ENCODE peak calls at places on chromosomes 3 and 15, in eight cellular contexts. Y is GM23248, S is neural progenitor cell, J is hepatocyte, Q is GM23338, D is PC-3, W is SK-N-SH, V is HCT116. M is an unnamed sample.

GRCh38 chr15:36373549-36373948 is 205.9 kb upstream of the CDIN1 start:
- DNase-seq in Y (no peak), S (no peak), J (no peak), Q (no peak), D (peak), W (no peak), V (peak), M (no peak)

GRCh38 chr3:119376758-119377157 is 82.6 kb downstream of the ARHGAP31 start:
- DNase-seq in Y (peak), S (no peak), J (no peak), Q (no peak), D (no peak), W (no peak), V (no peak), M (no peak)

GRCh38 chr3:57004154-57004730 is 56.2 kb upstream of the SPATA12 start:
- DNase-seq in Y (no peak), S (no peak), J (no peak), Q (no peak), D (no peak), W (peak), V (no peak), M (no peak)

GRCh38 chr3:31253782-31254181 is 278.9 kb upstream of the STT3B start:
- DNase-seq in Y (no peak), S (no peak), J (no peak), Q (no peak), D (no peak), W (no peak), V (no peak), M (no peak)

GRCh38 chr15:40379853-40380252 is 2.7 kb upstream of the KNSTRN start:
- DNase-seq in Y (peak), S (no peak), J (peak), Q (no peak), D (peak), W (no peak), V (peak), M (no peak)

GRCh38 chr15:77410701-77411613 is 8.9 kb downstream of the PEAK1 start:
- DNase-seq in Y (no peak), S (no peak), J (no peak), Q (no peak), D (no peak), W (no peak), V (no peak), M (no peak)

GRCh38 chr3:12969487-12969886 is 103.7 kb downstream of the IQSEC1 start:
- DNase-seq in Y (no peak), S (peak), J (peak), Q (no peak), D (no peak), W (no peak), V (no peak), M (no peak)

GRCh38 chr3:193211984-193212383 is 29.0 kb upstream of the PLAAT1 start:
- DNase-seq in Y (no peak), S (no peak), J (no peak), Q (no peak), D (no peak), W (no peak), V (no peak), M (no peak)

GRCh38 chr3:47716656-47717055 is 65.0 kb downstream of the SMARCC1 start:
- DNase-seq in Y (no peak), S (no peak), J (no peak), Q (no peak), D (no peak), W (no peak), V (no peak), M (no peak)

GRCh38 chr3:126524429-126524988 is 554 bp downstream of the CHST13 start:
- DNase-seq in Y (peak), S (no peak), J (peak), Q (no peak), D (no peak), W (peak), V (no peak), M (no peak)

GRCh38 chr3:157417247-157417646 is 19.4 kb upstream of the PTX3 start:
- DNase-seq in Y (no peak), S (no peak), J (peak), Q (no peak), D (peak), W (no peak), V (no peak), M (no peak)

GRCh38 chr3:17742837-17743659 is 617 bp upstream of the TBC1D5 start:
- DNase-seq in Y (no peak), S (no peak), J (no peak), Q (no peak), D (no peak), W (peak), V (no peak), M (no peak)

GRCh38 chr3:17741621-17742091 is 775 bp downstream of the TBC1D5 start:
- DNase-seq in Y (no peak), S (no peak), J (no peak), Q (no peak), D (no peak), W (peak), V (no peak), M (no peak)

GRCh38 chr3:17742092-17742836 is at the start of gene TBC1D5:
- DNase-seq in Y (peak), S (peak), J (peak), Q (peak), D (peak), W (peak), V (peak), M (peak)

GRCh38 chr3:17738921-17739320 is 3.5 kb downstream of the TBC1D5 start:
- DNase-seq in Y (no peak), S (no peak), J (no peak), Q (no peak), D (no peak), W (no peak), V (no peak), M (no peak)

GRCh38 chr3:17740703-17741102 is 1.7 kb downstream of the TBC1D5 start:
- DNase-seq in Y (peak), S (no peak), J (peak), Q (no peak), D (peak), W (peak), V (no peak), M (peak)
- H2AFZ ChIP-seq in Y (peak), S (no peak), J (peak), Q (no peak), D (no peak), W (peak), V (no peak), M (peak)

GRCh38 chr15:47337836-47338235 is 379.5 kb upstream of the SEMA6D start:
- DNase-seq in Y (no peak), S (no peak), J (no peak), Q (no peak), D (no peak), W (no peak), V (no peak), M (no peak)
- TF ChIP-seq EZH2phosphoT487 in Y (no peak), S (no peak), J (no peak), Q (no peak), D (no peak), W (no peak), V (no peak), M (no peak)

GRCh38 chr3:38648659-38649499 is 608 bp downstream of the SCN5A start:
- DNase-seq in Y (no peak), S (no peak), J (no peak), Q (peak), D (no peak), W (peak), V (no peak), M (no peak)

GRCh38 chr3:38648024-38648658 is 1.3 kb downstream of the SCN5A start:
- DNase-seq in Y (no peak), S (no peak), J (no peak), Q (no peak), D (no peak), W (peak), V (no peak), M (no peak)

GRCh38 chr3:38650248-38650940 is 907 bp upstream of the SCN5A start:
- DNase-seq in Y (peak), S (no peak), J (no peak), Q (no peak), D (no peak), W (peak), V (no peak), M (no peak)

GRCh38 chr3:38651153-38651789 is 1.8 kb upstream of the SCN5A start:
- DNase-seq in Y (peak), S (peak), J (peak), Q (peak), D (peak), W (peak), V (peak), M (peak)

DNA sequence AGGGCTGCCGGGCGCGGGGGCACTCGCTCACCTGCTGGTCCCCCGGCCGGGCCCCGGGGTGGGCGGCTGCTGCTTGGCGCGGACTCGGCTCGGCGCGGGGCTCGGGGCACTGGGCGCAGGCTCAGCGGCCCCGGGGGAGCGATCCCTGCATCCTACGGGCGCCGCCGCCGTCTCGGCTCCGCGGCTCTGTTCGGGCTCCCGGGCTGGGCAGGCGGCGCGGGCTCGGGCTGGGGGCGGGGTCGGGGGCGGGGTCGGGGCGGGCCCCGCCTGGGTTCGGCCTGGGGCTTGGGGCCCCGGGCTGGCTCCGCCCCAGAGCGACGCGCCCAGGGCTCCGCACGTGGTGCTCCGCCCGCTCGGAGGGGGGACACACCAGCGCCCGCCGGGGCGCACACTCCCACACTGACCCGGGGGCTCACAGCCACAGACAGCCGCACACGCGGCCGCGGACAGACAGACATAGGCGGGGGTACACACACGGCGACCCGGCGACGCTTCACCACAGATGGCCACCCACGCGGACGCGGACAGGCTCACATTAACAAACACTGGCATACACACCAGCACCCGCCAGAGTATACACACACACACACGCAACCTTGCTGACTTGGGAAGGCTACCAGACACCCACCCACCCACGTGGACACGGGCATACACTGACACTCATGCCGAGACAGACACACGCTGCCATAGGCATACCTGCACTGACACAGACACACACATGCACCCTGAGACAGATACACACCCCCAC is at the start of gene SCN5A:
- DNase-seq in Y (peak), S (peak), J (peak), Q (peak), D (peak), W (peak), V (no peak), M (no peak)
- H2AFZ ChIP-seq in Y (peak), S (peak), J (peak), Q (peak), D (peak), W (peak), V (peak), M (no peak)

GRCh38 chr3:25940935-25941334 is 151.0 kb downstream of the OXSM start:
- DNase-seq in Y (no peak), S (no peak), J (no peak), Q (no peak), D (no peak), W (no peak), V (no peak), M (no peak)
- TF ChIP-seq EZH2phosphoT487 in Y (no peak), S (no peak), J (no peak), Q (no peak), D (no peak), W (no peak), V (no peak), M (no peak)

GRCh38 chr15:92656089-92656488 is 514 bp upstream of the FAM174B start:
- DNase-seq in Y (no peak), S (peak), J (no peak), Q (no peak), D (no peak), W (no peak), V (no peak), M (no peak)
- H2AFZ ChIP-seq in Y (peak), S (peak), J (peak), Q (peak), D (peak), W (no peak), V (no peak), M (no peak)

GRCh38 chr3:52625041-52625440 is 60.7 kb downstream of the PBRM1 start:
- DNase-seq in Y (no peak), S (no peak), J (no peak), Q (no peak), D (no peak), W (no peak), V (no peak), M (no peak)

GRCh38 chr3:52620580-52620979 is 65.1 kb downstream of the PBRM1 start:
- DNase-seq in Y (no peak), S (no peak), J (no peak), Q (no peak), D (no peak), W (no peak), V (no peak), M (no peak)

GRCh38 chr3:52623234-52623792 is 62.4 kb downstream of the PBRM1 start:
- DNase-seq in Y (no peak), S (no peak), J (no peak), Q (no peak), D (no peak), W (no peak), V (no peak), M (no peak)
- TF ChIP-seq EZH2phosphoT487 in Y (no peak), S (no peak), J (no peak), Q (no peak), D (no peak), W (no peak), V (no peak), M (no peak)

GRCh38 chr3:183197734-183198133 is 35.2 kb upstream of the LAMP3 start:
- DNase-seq in Y (no peak), S (no peak), J (no peak), Q (no peak), D (no peak), W (no peak), V (no peak), M (no peak)
- H2AFZ ChIP-seq in Y (no peak), S (no peak), J (no peak), Q (no peak), D (no peak), W (no peak), V (no peak), M (no peak)

GRCh38 chr15:101808201-101808600 is 3.8 kb upstream of the OR4F15 start:
- DNase-seq in Y (peak), S (no peak), J (no peak), Q (no peak), D (no peak), W (no peak), V (no peak), M (no peak)

GRCh38 chr15:101805605-101806345 is 2.5 kb downstream of the OR4F6 start:
- DNase-seq in Y (no peak), S (no peak), J (no peak), Q (no peak), D (peak), W (no peak), V (no peak), M (no peak)

GRCh38 chr15:101810451-101810850 is 1.6 kb upstream of the OR4F15 start:
- DNase-seq in Y (no peak), S (no peak), J (no peak), Q (no peak), D (no peak), W (no peak), V (no peak), M (no peak)

GRCh38 chr15:101804941-101805340 is 1.6 kb downstream of the OR4F6 start:
- DNase-seq in Y (no peak), S (no peak), J (no peak), Q (no peak), D (no peak), W (no peak), V (no peak), M (no peak)

GRCh38 chr15:101807345-101807945 is 4.1 kb downstream of the OR4F6 start:
- DNase-seq in Y (peak), S (no peak), J (no peak), Q (no peak), D (peak), W (no peak), V (no peak), M (no peak)
- TF ChIP-seq EZH2phosphoT487 in Y (no peak), S (no peak), J (no peak), Q (no peak), D (no peak), W (no peak), V (no peak), M (no peak)

GRCh38 chr3:196942226-196942914 is at the start of gene NCBP2:
- DNase-seq in Y (peak), S (peak), J (peak), Q (peak), D (peak), W (peak), V (peak), M (peak)

GRCh38 chr3:196936288-196936687 is 6.0 kb downstream of the NCBP2 start:
- DNase-seq in Y (no peak), S (no peak), J (no peak), Q (no peak), D (no peak), W (no peak), V (no peak), M (no peak)

GRCh38 chr3:196942915-196943277 is 568 bp upstream of the NCBP2 start:
- DNase-seq in Y (peak), S (no peak), J (peak), Q (peak), D (no peak), W (peak), V (no peak), M (peak)

GRCh38 chr3:196941846-196942225 is 492 bp downstream of the NCBP2 start:
- DNase-seq in Y (peak), S (peak), J (peak), Q (peak), D (peak), W (no peak), V (no peak), M (peak)

GRCh38 chr3:196938124-196938523 is 4.2 kb downstream of the NCBP2 start:
- DNase-seq in Y (no peak), S (no peak), J (no peak), Q (no peak), D (no peak), W (no peak), V (no peak), M (no peak)
- H2AFZ ChIP-seq in Y (no peak), S (no peak), J (no peak), Q (no peak), D (no peak), W (no peak), V (no peak), M (no peak)

GRCh38 chr3:181457190-181457589 is 254.5 kb upstream of the SOX2 start:
- DNase-seq in Y (no peak), S (no peak), J (no peak), Q (no peak), D (no peak), W (no peak), V (no peak), M (no peak)
- TF ChIP-seq EZH2phosphoT487 in Y (no peak), S (no peak), J (no peak), Q (no peak), D (no peak), W (no peak), V (no peak), M (no peak)

M was measured in OCI-LY7.